ENCODE peak calls at places on chromosomes 5 and 9, in five cellular contexts. H is Karpas-422; S is HT1080; F is NCI-H1105 treated with DMSO at 0.1 percent for 48 hours; E is CD8-positive, alpha-beta memory T cell. A is an unnamed sample.

GRCh38 chr5:57094753-57095683 is 78.8 kb upstream of the GPBP1 start:
- DNase-seq in F (no peak), H (peak; percentile 84), S (peak; percentile 27), E (no peak), A (peak; percentile 27)

GRCh38 chr9:92970467-92970923 is 23.2 kb downstream of the FGD3 start:
- DNase-seq in E (no peak), S (peak; percentile 51), F (no peak), H (no peak), A (no peak)

GRCh38 chr9:89226076-89226475 is 47.5 kb upstream of the SHC3 start:
- DNase-seq in E (no peak), H (peak; percentile 62), S (peak; percentile 13), F (no peak), A (no peak)

GRCh38 chr9:87710448-87710847 is 15.5 kb upstream of the CTSL start:
- DNase-seq in F (no peak), H (no peak), E (no peak), S (no peak), A (no peak)

GRCh38 chr5:64299805-64300204 is 134.2 kb downstream of the RNF180 start:
- DNase-seq in F (no peak), E (no peak), H (no peak), S (peak; percentile 80), A (no peak)

GRCh38 chr9:93904649-93905472 is 50.3 kb downstream of the BARX1 start:
- DNase-seq in E (no peak), S (no peak), F (no peak), H (no peak), A (no peak)

GRCh38 chr9:84140535-84141101 is 160.0 kb downstream of the RMI1 start:
- DNase-seq in H (no peak), S (no peak), E (peak; percentile 8), F (peak; percentile 74), A (no peak)

GRCh38 chr9:5231212-5231611 is at the start of gene INSL4:
- DNase-seq in H (no peak), E (no peak), S (peak; percentile 77), F (no peak), A (no peak)

GRCh38 chr5:14444988-14445387 is 136.6 kb upstream of the OTULINL start:
- DNase-seq in H (no peak), E (no peak), S (peak; percentile 87), F (no peak), A (no peak)

GRCh38 chr5:61931236-61931635 is 374.8 kb upstream of the KIF2A start:
- DNase-seq in S (no peak), F (no peak), H (no peak), E (no peak), A (no peak)

GRCh38 chr5:24110019-24110615 is 534.7 kb downstream of the CDH10 start:
- DNase-seq in F (peak; percentile 75), H (peak; percentile 44), S (peak; percentile 39), E (no peak), A (peak; percentile 1)

GRCh38 chr9:2622361-2623045 is 916 bp downstream of the VLDLR start:
- DNase-seq in E (no peak), S (peak; percentile 3), H (peak; percentile 53), F (peak; percentile 51), A (no peak)

GRCh38 chr5:11590475-11590874 is 313.8 kb downstream of the CTNND2 start:
- DNase-seq in F (no peak), H (no peak), S (no peak), E (no peak), A (no peak)

GRCh38 chr9:95127249-95128176 is 190.0 kb downstream of the FANCC start:
- DNase-seq in H (no peak), F (peak; percentile 56), S (peak; percentile 68), E (peak; percentile 48), A (peak; percentile 62)

GRCh38 chr9:137234758-137235423 is 4.2 kb downstream of the SLC34A3 start:
- DNase-seq in E (no peak), H (peak; percentile 85), F (no peak), S (no peak), A (no peak)

GRCh38 chr9:112037281-112038016 is 137.6 kb downstream of the SUSD1 start:
- DNase-seq in S (peak; percentile 84), E (peak; percentile 85), H (peak; percentile 56), F (no peak), A (peak; percentile 49)

GRCh38 chr5:122774861-122775712 is at the start of gene SNX2:
- DNase-seq in S (peak; percentile 72), E (peak; percentile 90), H (peak; percentile 94), F (peak; percentile 67), A (peak; percentile 91)

GRCh38 chr5:33300209-33300742 is 140.5 kb upstream of the TARS1 start:
- DNase-seq in E (no peak), S (no peak), F (no peak), H (no peak), A (peak; percentile 63)

GRCh38 chr9:95383845-95384244 is 66.3 kb upstream of the FANCC start:
- DNase-seq in S (no peak), H (no peak), E (no peak), F (no peak), A (no peak)

GRCh38 chr5:60366489-60366888 is 333.5 kb downstream of the DEPDC1B start:
- DNase-seq in H (no peak), F (no peak), E (no peak), S (no peak), A (no peak)

GRCh38 chr9:117917873-117918272 is 213.7 kb downstream of the TLR4 start:
- DNase-seq in S (no peak), H (no peak), F (no peak), E (no peak), A (no peak)

GRCh38 chr5:119578937-119579336 is 50.4 kb upstream of the FAM170A start:
- DNase-seq in E (no peak), F (peak; percentile 24), H (peak; percentile 90), S (peak; percentile 69), A (peak; percentile 58)

GRCh38 chr9:103364753-103365152 is 369.6 kb downstream of the CYLC2 start:
- DNase-seq in S (peak; percentile 93), H (no peak), F (no peak), E (no peak), A (no peak)

GRCh38 chr5:168713051-168713450 is 133.9 kb upstream of the PANK3 start:
- DNase-seq in F (no peak), E (no peak), H (no peak), S (no peak), A (no peak)

GRCh38 chr9:34124923-34125322 is 1.6 kb downstream of the DCAF12 start:
- DNase-seq in H (peak; percentile 45), F (no peak), S (no peak), E (no peak), A (no peak)

GRCh38 chr5:142756576-142756975 is 13.6 kb upstream of the ARHGAP26 start:
- DNase-seq in H (no peak), E (no peak), S (no peak), F (no peak), A (no peak)

A was measured in OCI-LY7.